ENCODE peak calls at places on chromosomes 6 and 20, in seven cellular contexts. S is H9, L is H1, Z is IMR-90, K is mesendoderm, P is neuronal stem cell, C is mesenchymal stem cell. Y is an unnamed sample.

GRCh38 chr20:52150440-52151258 is 40.9 kb downstream of the ZFP64 start:
- DNase-seq in S (no peak), P (peak), C (peak), K (peak), L (no peak), Z (peak), Y (peak)

GRCh38 chr20:57040924-57041323 is 225.5 kb downstream of the BMP7 start:
- DNase-seq in P (no peak), L (no peak), Z (peak), C (peak), K (no peak), S (no peak), Y (no peak)

GRCh38 chr20:35299780-35300179 is 7.6 kb upstream of the FAM83C start:
- DNase-seq in L (no peak), K (no peak), C (no peak), P (no peak), Z (no peak), S (no peak), Y (no peak)

GRCh38 chr20:48718914-48719578 is 108.8 kb downstream of the PREX1 start:
- DNase-seq in L (no peak), K (no peak), Z (no peak), C (no peak), S (no peak), P (no peak), Y (no peak)

GRCh38 chr6:90154666-90155065 is 142.0 kb downstream of the BACH2 start:
- DNase-seq in P (no peak), S (no peak), L (no peak), C (no peak), Z (no peak), K (no peak), Y (no peak)

GRCh38 chr6:47288245-47289090 is 21.2 kb downstream of the TNFRSF21 start:
- DNase-seq in K (no peak), P (no peak), C (no peak), L (no peak), Z (no peak), S (no peak), Y (no peak)

GRCh38 chr6:57224769-57225515 is 2.8 kb upstream of the RAB23 start:
- DNase-seq in P (no peak), L (no peak), K (peak), S (no peak), Z (peak), C (peak), Y (peak)

GRCh38 chr6:131175559-131175958 is 40.3 kb downstream of the AKAP7 start:
- DNase-seq in P (no peak), C (no peak), Z (no peak), S (no peak), K (no peak), L (no peak), Y (no peak)

GRCh38 chr6:73739097-73739496 is 43.1 kb downstream of the CD109 start:
- DNase-seq in P (peak), C (peak), L (no peak), K (peak), S (no peak), Z (peak), Y (peak)

GRCh38 chr6:20708367-20709124 is 174.3 kb downstream of the CDKAL1 start:
- DNase-seq in L (no peak), Z (peak), K (peak), S (no peak), P (no peak), C (no peak), Y (no peak)

GRCh38 chr20:41734506-41734945 is 116.3 kb upstream of the CHD6 start:
- DNase-seq in P (peak), K (peak), L (peak), Z (peak), S (peak), C (peak), Y (peak)

GRCh38 chr6:78324213-78324612 is 543.1 kb upstream of the IRAK1BP1 start:
- DNase-seq in P (no peak), Z (no peak), S (no peak), L (no peak), C (no peak), K (no peak), Y (no peak)

GRCh38 chr20:21179796-21180195 is 53.9 kb downstream of the KIZ start:
- DNase-seq in K (no peak), C (peak), Z (peak), L (no peak), P (no peak), S (no peak), Y (peak)

GRCh38 chr6:117930645-117931044 is 23.6 kb downstream of the SLC35F1 start:
- DNase-seq in L (no peak), Z (no peak), P (no peak), S (no peak), C (no peak), K (no peak), Y (peak)

GRCh38 chr6:29953001-29953436 is 10.7 kb downstream of the HLA-A start:
- DNase-seq in P (no peak), C (peak), S (no peak), Z (peak), L (no peak), K (no peak), Y (no peak)

GRCh38 chr6:170024940-170025339 is 265.9 kb downstream of the DLL1 start:
- DNase-seq in S (no peak), K (no peak), C (peak), P (no peak), Z (peak), L (no peak), Y (no peak)

DNA sequence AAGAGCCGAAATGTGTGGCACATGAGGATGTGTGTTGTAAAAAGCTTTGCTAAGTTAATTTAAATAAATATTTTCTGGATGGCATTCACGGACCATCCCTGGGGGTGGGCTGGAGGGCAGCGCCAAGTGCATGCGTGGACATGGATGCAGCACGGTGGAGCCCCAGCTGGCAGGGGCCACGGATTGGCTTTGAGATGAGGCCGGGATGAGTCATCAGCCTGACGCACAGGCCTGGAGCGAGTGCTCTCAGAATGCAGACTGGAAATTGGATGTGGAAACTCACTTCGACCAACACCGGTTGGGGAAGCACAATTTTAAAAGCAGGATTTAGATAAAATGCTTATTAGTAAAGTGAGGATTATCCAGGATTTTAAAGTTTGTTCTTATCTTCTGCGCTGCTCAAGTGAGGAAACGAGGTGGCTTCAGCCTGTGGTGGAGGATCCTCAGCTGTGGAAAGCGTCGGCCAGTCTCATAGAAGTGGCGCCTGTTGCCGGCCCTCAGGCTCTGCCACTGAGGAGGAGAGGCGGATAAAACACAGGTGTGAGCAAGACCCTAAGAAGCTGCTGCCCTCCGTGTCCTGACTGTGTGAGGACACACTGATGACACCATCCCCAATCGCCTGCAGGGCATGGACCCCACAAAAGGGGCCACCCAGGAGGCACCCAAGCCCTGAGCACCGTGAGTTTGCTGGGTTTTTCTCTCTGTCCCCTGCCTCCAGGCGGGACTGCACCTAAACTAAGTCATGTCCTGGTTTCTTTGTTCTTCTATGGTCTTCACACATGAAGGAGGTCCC is 279.7 kb downstream of the CDH4 start:
- DNase-seq in P (no peak), S (no peak), Z (peak), K (no peak), C (peak), L (no peak), Y (no peak)
- H3K18ac ChIP-seq in P (no peak), S (no peak), Z (no peak), K (no peak), C (no peak), L (no peak), Y (no peak)

GRCh38 chr6:35750557-35750956 is 13.7 kb downstream of the ARMC12 start:
- DNase-seq in L (no peak), P (no peak), C (no peak), Z (no peak), S (no peak), K (no peak), Y (no peak)
- H4K8ac ChIP-seq in L (no peak), P (no peak), C (no peak), Z (no peak), S (no peak), K (no peak), Y (no peak)

GRCh38 chr6:6916598-6916997 is 191.2 kb upstream of the RREB1 start:
- DNase-seq in P (no peak), K (no peak), L (no peak), S (no peak), C (peak), Z (no peak), Y (peak)
- H3K18ac ChIP-seq in P (peak), K (no peak), L (no peak), S (peak), C (peak), Z (no peak), Y (peak)

GRCh38 chr6:91271807-91272206 is 684.9 kb upstream of the MAP3K7 start:
- DNase-seq in S (no peak), C (no peak), P (no peak), K (no peak), Z (no peak), L (no peak), Y (no peak)

GRCh38 chr6:91278416-91278815 is 691.5 kb upstream of the MAP3K7 start:
- DNase-seq in P (no peak), C (no peak), Z (no peak), L (no peak), S (no peak), K (peak), Y (no peak)

GRCh38 chr6:91276315-91276714 is 689.4 kb upstream of the MAP3K7 start:
- DNase-seq in Z (peak), K (peak), S (no peak), L (no peak), C (peak), P (no peak), Y (no peak)

GRCh38 chr6:91268941-91269340 is 682.1 kb upstream of the MAP3K7 start:
- DNase-seq in C (peak), Z (no peak), P (no peak), K (no peak), L (no peak), S (no peak), Y (no peak)

DNA sequence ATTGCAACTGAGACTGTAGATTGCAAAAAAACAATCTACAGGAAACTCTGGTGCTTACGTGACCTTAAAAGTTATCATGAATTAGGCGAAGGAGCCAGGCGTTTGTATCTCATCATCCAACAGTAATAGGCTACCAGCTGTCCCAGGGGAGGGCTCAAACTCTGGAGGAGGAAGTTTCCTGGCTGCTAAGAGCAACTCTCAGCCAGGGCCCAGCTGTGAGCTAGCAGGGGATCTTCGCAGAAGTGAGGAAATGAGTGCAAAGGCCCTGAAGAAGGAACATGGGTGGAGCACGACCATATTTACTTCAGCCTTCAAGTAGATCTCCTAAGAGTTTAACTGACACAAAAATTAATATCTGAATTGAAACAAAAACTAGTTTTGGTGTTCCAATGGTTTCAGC is 686.9 kb upstream of the MAP3K7 start:
- DNase-seq in Z (no peak), P (no peak), C (no peak), S (peak), K (peak), L (no peak), Y (no peak)
- H4K8ac ChIP-seq in Z (no peak), P (no peak), C (no peak), S (no peak), K (no peak), L (no peak), Y (no peak)

GRCh38 chr20:17651761-17652388 is 30.2 kb downstream of the RRBP1 start:
- DNase-seq in L (no peak), P (no peak), Z (no peak), K (no peak), S (no peak), C (no peak), Y (no peak)
- H3K18ac ChIP-seq in L (no peak), P (no peak), Z (no peak), K (no peak), S (no peak), C (no peak), Y (peak)

GRCh38 chr6:21731411-21732031 is 138.0 kb downstream of the SOX4 start:
- DNase-seq in S (no peak), K (peak), Z (peak), L (peak), C (no peak), P (no peak), Y (peak)
- H4K8ac ChIP-seq in S (no peak), K (no peak), Z (no peak), L (no peak), C (no peak), P (no peak), Y (no peak)

DNA sequence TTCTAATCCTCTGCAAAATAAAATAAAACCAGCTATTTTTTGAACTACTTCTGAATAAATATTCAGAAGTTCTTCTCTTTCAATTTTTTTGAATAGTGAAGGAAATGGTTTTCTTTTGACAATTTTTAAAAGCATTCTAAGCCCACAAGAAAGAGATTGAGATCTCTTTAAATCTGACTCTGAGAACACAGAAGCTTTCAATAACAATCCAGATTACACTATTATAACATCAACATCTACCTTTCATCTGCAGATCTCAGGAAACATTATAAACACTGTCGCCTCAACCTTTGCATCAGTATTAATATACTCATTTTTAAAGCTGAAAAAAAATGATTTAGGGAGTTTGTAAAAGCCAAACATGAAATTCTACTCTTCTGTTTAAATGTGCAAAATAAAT is 247.5 kb upstream of the PREP start:
- DNase-seq in L (no peak), P (no peak), K (no peak), S (no peak), Z (no peak), C (no peak), Y (no peak)
- H3K18ac ChIP-seq in L (no peak), P (no peak), K (no peak), S (no peak), Z (no peak), C (no peak), Y (no peak)

DNA sequence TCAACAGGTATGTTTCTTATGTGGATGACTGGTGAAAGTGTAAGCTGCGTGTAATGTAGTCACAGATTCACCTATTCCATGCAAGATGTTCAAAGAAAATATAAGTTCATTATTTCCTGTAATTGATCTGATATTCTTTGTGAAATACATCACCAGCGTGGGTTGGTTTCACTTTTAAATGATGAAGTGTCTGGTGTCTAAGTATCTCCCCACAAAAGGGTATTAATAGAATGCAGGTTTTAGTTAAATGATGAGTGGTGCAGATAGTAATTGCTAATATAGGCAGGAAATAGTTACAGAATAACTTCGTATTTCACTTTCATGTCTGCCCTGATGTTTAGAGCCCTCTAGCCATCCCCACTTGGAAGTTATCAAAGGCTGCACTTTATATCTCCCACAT is 22.2 kb downstream of the PGBD1 start:
- DNase-seq in P (no peak), C (no peak), K (no peak), S (no peak), Z (no peak), L (no peak), Y (no peak)
- H4K8ac ChIP-seq in P (no peak), C (no peak), K (no peak), S (no peak), Z (no peak), L (no peak), Y (no peak)